ENCODE peak calls at places on chromosomes 6 and 20, in six cellular contexts. One of them, this sample, is unnamed. For H3K4me1, the result is how much of the 10 kb centered on the place peaks cover.

GRCh38 chr6:150617062-150617461 is 17.4 kb downstream of the PLEKHG1 start:
- DNase-seq in mucosa of descending colon: no peak
- DNase-seq in uterus: no peak
- DNase-seq in ascending aorta: no peak
- DNase-seq in endodermal cell: no peak
- DNase-seq in naive thymus-derived CD4-positive, alpha-beta T cell: no peak
- DNase-seq in this sample: no peak

GRCh38 chr20:44651507-44652373 is at the start of gene ADA:
- DNase-seq in mucosa of descending colon: peak
- DNase-seq in uterus: peak
- DNase-seq in naive thymus-derived CD4-positive, alpha-beta T cell: peak
- DNase-seq in ascending aorta: peak
- DNase-seq in endodermal cell: peak
- DNase-seq in this sample: peak

GRCh38 chr6:16725145-16725864 is 36.0 kb downstream of the ATXN1 start:
- DNase-seq in naive thymus-derived CD4-positive, alpha-beta T cell: no peak
- DNase-seq in mucosa of descending colon: no peak
- DNase-seq in endodermal cell: no peak
- DNase-seq in uterus: no peak
- DNase-seq in ascending aorta: no peak
- DNase-seq in this sample: no peak

GRCh38 chr6:18416341-18416679 is 29.2 kb downstream of the RNF144B start:
- DNase-seq in ascending aorta: peak
- DNase-seq in naive thymus-derived CD4-positive, alpha-beta T cell: no peak
- DNase-seq in uterus: no peak
- DNase-seq in mucosa of descending colon: no peak
- DNase-seq in endodermal cell: no peak
- DNase-seq in this sample: no peak

GRCh38 chr6:110881929-110882629 is 7.5 kb downstream of the AMD1 start:
- DNase-seq in ascending aorta: no peak
- DNase-seq in naive thymus-derived CD4-positive, alpha-beta T cell: no peak
- DNase-seq in endodermal cell: no peak
- DNase-seq in uterus: no peak
- DNase-seq in mucosa of descending colon: no peak
- DNase-seq in this sample: no peak

GRCh38 chr6:30013296-30013922 is 47.7 kb upstream of the POLR1H start:
- DNase-seq in endodermal cell: peak
- DNase-seq in ascending aorta: no peak
- DNase-seq in uterus: no peak
- DNase-seq in naive thymus-derived CD4-positive, alpha-beta T cell: peak
- DNase-seq in mucosa of descending colon: no peak
- DNase-seq in this sample: no peak

GRCh38 chr6:154960299-154960796 is 34.8 kb upstream of the TIAM2 start:
- DNase-seq in endodermal cell: no peak
- DNase-seq in ascending aorta: no peak
- DNase-seq in naive thymus-derived CD4-positive, alpha-beta T cell: no peak
- DNase-seq in uterus: no peak
- DNase-seq in mucosa of descending colon: peak
- DNase-seq in this sample: no peak

GRCh38 chr6:40436685-40437604 is 150.2 kb downstream of the LRFN2 start:
- DNase-seq in endodermal cell: no peak
- DNase-seq in naive thymus-derived CD4-positive, alpha-beta T cell: no peak
- DNase-seq in ascending aorta: no peak
- DNase-seq in uterus: no peak
- DNase-seq in mucosa of descending colon: no peak
- DNase-seq in this sample: no peak

GRCh38 chr6:7145269-7146078 is 37.7 kb downstream of the RREB1 start:
- DNase-seq in naive thymus-derived CD4-positive, alpha-beta T cell: no peak
- DNase-seq in mucosa of descending colon: no peak
- DNase-seq in endodermal cell: peak
- DNase-seq in uterus: no peak
- DNase-seq in ascending aorta: no peak
- DNase-seq in this sample: no peak

GRCh38 chr6:7147051-7147671 is 39.4 kb downstream of the RREB1 start:
- DNase-seq in uterus: no peak
- DNase-seq in mucosa of descending colon: no peak
- DNase-seq in endodermal cell: peak
- DNase-seq in naive thymus-derived CD4-positive, alpha-beta T cell: no peak
- DNase-seq in ascending aorta: no peak
- DNase-seq in this sample: no peak

GRCh38 chr6:7148100-7148822 is 40.5 kb downstream of the RREB1 start:
- DNase-seq in uterus: no peak
- DNase-seq in naive thymus-derived CD4-positive, alpha-beta T cell: no peak
- DNase-seq in endodermal cell: peak
- DNase-seq in mucosa of descending colon: no peak
- DNase-seq in ascending aorta: no peak
- DNase-seq in this sample: no peak

GRCh38 chr6:7144810-7145209 is 37.0 kb downstream of the RREB1 start:
- DNase-seq in naive thymus-derived CD4-positive, alpha-beta T cell: no peak
- DNase-seq in uterus: no peak
- DNase-seq in endodermal cell: no peak
- DNase-seq in mucosa of descending colon: no peak
- DNase-seq in ascending aorta: no peak
- DNase-seq in this sample: no peak

DNA sequence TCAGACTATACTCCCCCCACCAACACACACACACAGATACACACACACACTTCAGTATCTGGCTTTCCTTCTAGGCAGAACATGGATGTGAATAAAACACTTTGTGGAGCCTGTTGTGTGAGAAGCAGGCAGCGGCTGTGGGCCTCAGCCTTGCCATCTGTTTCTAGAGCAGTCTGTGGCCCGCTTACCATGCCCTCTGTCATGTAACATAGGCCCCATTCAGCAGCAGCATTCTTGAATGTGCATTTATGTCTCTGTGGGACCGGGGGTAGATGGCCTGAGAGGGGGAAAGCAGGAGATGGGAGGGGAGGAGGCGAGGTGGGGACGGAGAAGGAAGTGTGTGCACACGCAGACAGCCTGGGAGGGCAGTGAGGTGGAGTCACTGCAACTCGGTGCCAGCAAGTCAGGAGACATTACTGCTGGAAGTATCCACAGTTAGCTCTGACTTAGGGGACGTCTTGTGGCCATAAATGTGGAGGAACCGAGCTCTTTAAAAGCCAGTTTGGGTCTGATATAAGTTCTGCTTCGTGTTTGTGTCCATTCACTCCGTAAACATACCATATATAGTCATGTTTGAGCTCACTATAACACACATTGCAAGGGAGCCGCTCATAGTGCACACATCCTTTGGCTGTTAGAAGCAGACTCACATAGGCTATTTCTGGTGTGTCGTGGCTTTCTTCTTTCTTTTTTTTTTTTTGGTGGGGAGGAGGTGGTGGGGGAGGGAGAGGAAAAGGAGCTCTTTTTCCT is 38.5 kb downstream of the RREB1 start:
- DNase-seq in mucosa of descending colon: peak
- DNase-seq in naive thymus-derived CD4-positive, alpha-beta T cell: no peak
- DNase-seq in endodermal cell: peak
- DNase-seq in ascending aorta: peak
- DNase-seq in uterus: peak
- DNase-seq in this sample: no peak
- H3K4me1 ChIP-seq in mucosa of descending colon: half or more
- H3K4me1 ChIP-seq in naive thymus-derived CD4-positive, alpha-beta T cell: under half
- H3K4me1 ChIP-seq in endodermal cell: under half
- H3K4me1 ChIP-seq in ascending aorta: under half
- H3K4me1 ChIP-seq in uterus: under half
- H3K4me1 ChIP-seq in this sample: half or more

GRCh38 chr6:43911625-43912577 is 141.9 kb downstream of the VEGFA start:
- DNase-seq in ascending aorta: no peak
- DNase-seq in endodermal cell: peak
- DNase-seq in mucosa of descending colon: no peak
- DNase-seq in uterus: no peak
- DNase-seq in naive thymus-derived CD4-positive, alpha-beta T cell: no peak
- DNase-seq in this sample: peak

GRCh38 chr6:43912598-43913387 is 142.8 kb downstream of the VEGFA start:
- DNase-seq in naive thymus-derived CD4-positive, alpha-beta T cell: no peak
- DNase-seq in uterus: no peak
- DNase-seq in mucosa of descending colon: no peak
- DNase-seq in endodermal cell: peak
- DNase-seq in ascending aorta: no peak
- DNase-seq in this sample: peak

GRCh38 chr6:43914272-43915147 is 144.5 kb downstream of the VEGFA start:
- DNase-seq in naive thymus-derived CD4-positive, alpha-beta T cell: no peak
- DNase-seq in endodermal cell: no peak
- DNase-seq in ascending aorta: no peak
- DNase-seq in mucosa of descending colon: no peak
- DNase-seq in uterus: no peak
- DNase-seq in this sample: peak

GRCh38 chr6:43915213-43915869 is 145.3 kb downstream of the VEGFA start:
- DNase-seq in ascending aorta: no peak
- DNase-seq in uterus: no peak
- DNase-seq in mucosa of descending colon: no peak
- DNase-seq in naive thymus-derived CD4-positive, alpha-beta T cell: no peak
- DNase-seq in endodermal cell: no peak
- DNase-seq in this sample: no peak

DNA sequence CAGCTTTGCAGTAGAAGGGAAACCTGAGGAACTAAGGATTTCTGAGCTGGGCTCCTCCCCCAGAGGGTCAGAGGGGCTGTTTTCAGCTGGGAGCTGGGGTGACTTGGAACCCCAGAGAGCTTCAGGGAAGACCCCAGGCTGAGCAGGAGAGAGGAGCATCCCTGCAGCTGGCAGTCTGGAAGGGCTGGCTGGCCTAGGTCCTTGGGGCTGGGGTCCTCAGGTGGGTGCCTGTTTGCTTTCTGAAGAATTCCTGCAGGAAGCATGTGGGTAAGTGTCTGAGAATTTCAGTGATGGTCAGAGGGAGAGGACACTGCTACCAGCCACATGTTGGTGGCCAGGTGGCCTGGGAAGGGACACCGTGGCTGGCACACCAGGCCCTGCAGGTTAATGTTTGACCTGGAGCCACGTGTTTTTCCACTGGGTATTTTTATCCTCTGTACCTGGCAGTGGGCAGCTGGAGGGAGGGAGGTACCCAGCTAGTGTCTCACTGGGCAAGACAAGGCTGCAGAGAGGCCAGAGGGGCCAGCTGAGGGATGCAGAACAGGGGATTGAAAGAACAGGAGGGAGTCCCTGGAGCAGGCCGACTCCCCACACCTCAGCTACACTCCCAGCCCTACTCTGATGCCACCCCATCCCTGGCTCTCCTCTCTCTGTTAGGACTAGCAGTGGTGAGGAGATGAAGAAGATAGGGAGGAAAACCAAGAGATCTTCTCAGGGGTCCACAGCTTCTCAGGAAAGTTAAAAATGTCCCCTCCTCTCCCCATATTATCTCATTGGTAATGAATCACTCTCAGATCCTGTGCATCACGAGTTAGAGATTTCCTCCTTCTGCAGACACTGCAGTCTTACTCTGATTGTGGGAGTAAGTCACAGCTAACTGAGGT is 143.6 kb downstream of the VEGFA start:
- DNase-seq in endodermal cell: no peak
- DNase-seq in uterus: no peak
- DNase-seq in naive thymus-derived CD4-positive, alpha-beta T cell: no peak
- DNase-seq in ascending aorta: no peak
- DNase-seq in mucosa of descending colon: no peak
- DNase-seq in this sample: peak
- H3K4me1 ChIP-seq in endodermal cell: under half
- H3K4me1 ChIP-seq in uterus: under half
- H3K4me1 ChIP-seq in naive thymus-derived CD4-positive, alpha-beta T cell: under half
- H3K4me1 ChIP-seq in ascending aorta: under half
- H3K4me1 ChIP-seq in mucosa of descending colon: under half
- H3K4me1 ChIP-seq in this sample: half or more

GRCh38 chr6:35304299-35304698 is 6.7 kb downstream of the DEF6 start:
- DNase-seq in uterus: no peak
- DNase-seq in ascending aorta: no peak
- DNase-seq in mucosa of descending colon: no peak
- DNase-seq in endodermal cell: no peak
- DNase-seq in naive thymus-derived CD4-positive, alpha-beta T cell: no peak
- DNase-seq in this sample: no peak

GRCh38 chr6:35305117-35305516 is 7.5 kb downstream of the DEF6 start:
- DNase-seq in mucosa of descending colon: no peak
- DNase-seq in ascending aorta: no peak
- DNase-seq in uterus: no peak
- DNase-seq in endodermal cell: peak
- DNase-seq in naive thymus-derived CD4-positive, alpha-beta T cell: no peak
- DNase-seq in this sample: no peak

GRCh38 chr6:35299674-35300073 is 2.1 kb downstream of the DEF6 start:
- DNase-seq in mucosa of descending colon: peak
- DNase-seq in uterus: no peak
- DNase-seq in ascending aorta: no peak
- DNase-seq in endodermal cell: no peak
- DNase-seq in naive thymus-derived CD4-positive, alpha-beta T cell: no peak
- DNase-seq in this sample: no peak

GRCh38 chr6:35300848-35301247 is 3.2 kb downstream of the DEF6 start:
- DNase-seq in ascending aorta: no peak
- DNase-seq in naive thymus-derived CD4-positive, alpha-beta T cell: peak
- DNase-seq in uterus: no peak
- DNase-seq in endodermal cell: no peak
- DNase-seq in mucosa of descending colon: no peak
- DNase-seq in this sample: no peak

DNA sequence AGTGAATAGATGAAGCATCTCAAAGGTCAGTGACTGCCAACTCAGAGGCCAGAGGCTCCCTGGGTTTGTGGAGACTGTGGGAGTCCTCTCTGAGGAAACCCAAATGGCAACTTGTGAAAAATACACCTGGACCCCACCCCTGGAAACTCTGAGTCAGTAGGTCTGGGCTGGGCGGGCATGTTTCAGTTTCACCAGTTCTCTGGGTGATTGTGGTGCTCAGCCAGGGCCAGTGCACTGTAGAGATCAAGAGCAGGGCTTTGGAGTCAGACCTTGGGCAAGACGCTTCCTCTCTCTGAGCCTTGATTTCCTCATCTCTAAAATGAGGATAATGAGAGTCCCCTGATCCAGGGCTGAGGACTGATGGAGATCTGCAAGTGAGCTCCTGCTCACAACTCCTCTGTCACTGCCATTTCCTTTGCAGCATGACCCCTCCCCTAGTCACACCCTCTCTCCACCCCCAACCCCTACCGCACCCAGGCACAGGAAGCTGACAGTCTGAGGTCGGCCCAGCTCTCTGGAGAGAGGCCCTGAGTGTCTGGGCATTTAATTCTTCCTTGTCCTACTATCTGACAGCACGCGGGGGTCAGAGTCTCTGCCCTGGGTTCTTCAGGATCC is 5.1 kb downstream of the DEF6 start:
- DNase-seq in uterus: no peak
- DNase-seq in naive thymus-derived CD4-positive, alpha-beta T cell: peak
- DNase-seq in mucosa of descending colon: peak
- DNase-seq in ascending aorta: no peak
- DNase-seq in endodermal cell: peak
- DNase-seq in this sample: no peak
- H3K4me1 ChIP-seq in uterus: under half
- H3K4me1 ChIP-seq in naive thymus-derived CD4-positive, alpha-beta T cell: half or more
- H3K4me1 ChIP-seq in mucosa of descending colon: under half
- H3K4me1 ChIP-seq in ascending aorta: under half
- H3K4me1 ChIP-seq in endodermal cell: under half
- H3K4me1 ChIP-seq in this sample: under half

GRCh38 chr20:36493013-36493800 is 48.1 kb upstream of the MYL9 start:
- DNase-seq in naive thymus-derived CD4-positive, alpha-beta T cell: no peak
- DNase-seq in uterus: no peak
- DNase-seq in ascending aorta: no peak
- DNase-seq in endodermal cell: peak
- DNase-seq in mucosa of descending colon: no peak
- DNase-seq in this sample: no peak

GRCh38 chr20:36496707-36497669 is 44.3 kb upstream of the MYL9 start:
- DNase-seq in ascending aorta: no peak
- DNase-seq in naive thymus-derived CD4-positive, alpha-beta T cell: no peak
- DNase-seq in uterus: no peak
- DNase-seq in mucosa of descending colon: no peak
- DNase-seq in endodermal cell: no peak
- DNase-seq in this sample: peak

GRCh38 chr20:36491901-36492617 is 49.3 kb upstream of the MYL9 start:
- DNase-seq in mucosa of descending colon: peak
- DNase-seq in naive thymus-derived CD4-positive, alpha-beta T cell: peak
- DNase-seq in endodermal cell: peak
- DNase-seq in ascending aorta: no peak
- DNase-seq in uterus: no peak
- DNase-seq in this sample: no peak

GRCh38 chr20:36490191-36490590 is 51.1 kb upstream of the MYL9 start:
- DNase-seq in ascending aorta: no peak
- DNase-seq in mucosa of descending colon: no peak
- DNase-seq in uterus: no peak
- DNase-seq in endodermal cell: no peak
- DNase-seq in naive thymus-derived CD4-positive, alpha-beta T cell: no peak
- DNase-seq in this sample: no peak

DNA sequence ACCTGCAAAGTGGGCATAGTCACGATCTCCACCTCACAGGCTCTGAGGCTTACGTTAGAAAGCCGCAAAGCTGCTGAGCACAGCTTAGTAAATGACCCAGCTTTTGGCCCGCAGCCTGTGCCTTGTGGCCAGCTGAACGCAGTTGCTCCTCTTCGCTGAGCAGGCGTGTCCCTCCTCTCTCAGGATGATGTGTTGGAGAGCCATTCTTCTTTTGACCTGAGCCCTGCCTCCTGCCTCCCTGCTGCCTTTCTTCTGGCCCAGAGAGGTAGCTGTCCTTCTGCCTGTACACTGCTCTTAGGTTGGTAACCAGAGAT is 47.6 kb upstream of the MYL9 start:
- DNase-seq in uterus: peak
- DNase-seq in ascending aorta: peak
- DNase-seq in naive thymus-derived CD4-positive, alpha-beta T cell: no peak
- DNase-seq in endodermal cell: no peak
- DNase-seq in mucosa of descending colon: peak
- DNase-seq in this sample: peak
- H3K4me1 ChIP-seq in uterus: under half
- H3K4me1 ChIP-seq in ascending aorta: half or more
- H3K4me1 ChIP-seq in naive thymus-derived CD4-positive, alpha-beta T cell: under half
- H3K4me1 ChIP-seq in endodermal cell: under half
- H3K4me1 ChIP-seq in mucosa of descending colon: under half
- H3K4me1 ChIP-seq in this sample: under half